ENCODE peak calls at places on chromosome 7, in four cellular contexts. G is heart left ventricle, B is Peyer's patch, S is retinal pigment epithelial cell. L is an unnamed sample.

GRCh38 chr7:93159490-93159889 is 11.3 kb upstream of the SAMD9L start:
- DNase-seq in G (no peak), B (no peak), S (no peak), L (no peak)

GRCh38 chr7:25949672-25950487 is 202.1 kb upstream of the NFE2L3 start:
- DNase-seq in G (peak), B (peak), S (no peak), L (no peak)

GRCh38 chr7:44748948-44749731 is 493 bp downstream of the ZMIZ2 start:
- DNase-seq in G (no peak), B (no peak), S (no peak), L (no peak)

GRCh38 chr7:130189281-130189782 is 15.9 kb downstream of the TMEM209 start:
- DNase-seq in G (no peak), B (no peak), S (no peak), L (no peak)

GRCh38 chr7:82183633-82184032 is 259.9 kb downstream of the CACNA2D1 start:
- DNase-seq in G (no peak), B (no peak), S (no peak), L (peak)

GRCh38 chr7:16695621-16696237 is 49.7 kb downstream of the BZW2 start:
- DNase-seq in G (no peak), B (no peak), S (peak), L (no peak)

GRCh38 chr7:20596653-20597052 is 18.8 kb upstream of the ABCB5 start:
- DNase-seq in G (no peak), B (no peak), S (peak), L (peak)

GRCh38 chr7:151051108-151051507 is 2.8 kb downstream of the ASIC3 start:
- DNase-seq in G (peak), B (peak), S (no peak), L (no peak)

GRCh38 chr7:157429001-157429679 is 92.3 kb downstream of the DNAJB6 start:
- DNase-seq in G (peak), B (no peak), S (peak), L (no peak)

GRCh38 chr7:154353385-154353784 is 301.2 kb downstream of the DPP6 start:
- DNase-seq in G (no peak), B (no peak), S (no peak), L (no peak)

GRCh38 chr7:116782177-116782711 is 80.1 kb upstream of the CAPZA2 start:
- DNase-seq in G (no peak), B (no peak), S (no peak), L (no peak)

GRCh38 chr7:64653721-64654401 is 12.1 kb upstream of the ZNF107 start:
- DNase-seq in G (no peak), B (no peak), S (no peak), L (no peak)

GRCh38 chr7:98922392-98923107 is 44.2 kb downstream of the TRRAP start:
- DNase-seq in G (no peak), B (no peak), S (no peak), L (no peak)

GRCh38 chr7:106915873-106916272 is 50.8 kb downstream of the PIK3CG start:
- DNase-seq in G (no peak), B (no peak), S (no peak), L (no peak)

GRCh38 chr7:33893377-33893776 is 12.0 kb upstream of the BMPER start:
- DNase-seq in G (no peak), B (no peak), S (no peak), L (no peak)

GRCh38 chr7:5701085-5701914 is 80.2 kb downstream of the RNF216 start:
- DNase-seq in G (no peak), B (no peak), S (no peak), L (no peak)

GRCh38 chr7:44738031-44738730 is 10.5 kb upstream of the ZMIZ2 start:
- DNase-seq in G (no peak), B (no peak), S (no peak), L (no peak)

GRCh38 chr7:107479303-107479702 is 9.4 kb downstream of the GPR22 start:
- DNase-seq in G (no peak), B (no peak), S (no peak), L (no peak)

GRCh38 chr7:49001610-49002033 is 77.3 kb downstream of the CDC14C start:
- DNase-seq in G (peak), B (no peak), S (no peak), L (no peak)

GRCh38 chr7:114663502-114663901 is 248.9 kb downstream of the FOXP2 start:
- DNase-seq in G (no peak), B (no peak), S (no peak), L (peak)

GRCh38 chr7:84688671-84689070 is 494.1 kb upstream of the SEMA3A start:
- DNase-seq in G (no peak), B (no peak), S (no peak), L (no peak)

GRCh38 chr7:142669074-142669654 is 80.1 kb upstream of the PRSS1 start:
- DNase-seq in G (no peak), B (no peak), S (no peak), L (no peak)

GRCh38 chr7:3597243-3597642 is 296.2 kb downstream of the SDK1 start:
- DNase-seq in G (no peak), B (no peak), S (no peak), L (no peak)

GRCh38 chr7:67618569-67619543 is 622.2 kb downstream of the TYW1 start:
- DNase-seq in G (peak), B (no peak), S (no peak), L (no peak)

GRCh38 chr7:102415685-102416225 is 17.6 kb upstream of the ORAI2 start:
- DNase-seq in G (no peak), B (no peak), S (no peak), L (no peak)

GRCh38 chr7:21355406-21355874 is 72.4 kb upstream of the SP4 start:
- DNase-seq in G (no peak), B (no peak), S (no peak), L (no peak)

GRCh38 chr7:116173051-116174028 is 37.0 kb upstream of the TES start:
- DNase-seq in G (no peak), B (no peak), S (no peak), L (no peak)

GRCh38 chr7:81691199-81691821 is 78.5 kb downstream of the HGF start:
- DNase-seq in G (no peak), B (no peak), S (no peak), L (no peak)

GRCh38 chr7:144403649-144404061 is at the start of gene NOBOX:
- DNase-seq in G (no peak), B (no peak), S (no peak), L (no peak)

GRCh38 chr7:24825315-24825917 is 68.2 kb upstream of the GSDME start:
- DNase-seq in G (no peak), B (no peak), S (no peak), L (no peak)

GRCh38 chr7:149704507-149704906 is 68.9 kb downstream of the ZNF467 start:
- DNase-seq in G (no peak), B (no peak), S (no peak), L (no peak)

GRCh38 chr7:115840702-115841101 is 189.9 kb downstream of the TFEC start:
- DNase-seq in G (no peak), B (no peak), S (no peak), L (no peak)

GRCh38 chr7:8109196-8110022 is 140.8 kb downstream of the GLCCI1 start:
- DNase-seq in G (no peak), B (no peak), S (peak), L (peak)

GRCh38 chr7:106284516-106285050 is at the start of gene NAMPT:
- DNase-seq in G (peak), B (peak), S (no peak), L (no peak)

GRCh38 chr7:94514140-94514889 is 4.7 kb downstream of the CASD1 start:
- DNase-seq in G (no peak), B (no peak), S (no peak), L (no peak)

GRCh38 chr7:94511763-94512162 is 2.2 kb downstream of the CASD1 start:
- DNase-seq in G (no peak), B (no peak), S (no peak), L (peak)

GRCh38 chr7:94513565-94513860 is 3.9 kb downstream of the CASD1 start:
- DNase-seq in G (no peak), B (no peak), S (no peak), L (no peak)

GRCh38 chr7:94514917-94515316 is 5.3 kb downstream of the CASD1 start:
- DNase-seq in G (no peak), B (no peak), S (no peak), L (no peak)

GRCh38 chr7:94512735-94513564 is 3.3 kb downstream of the CASD1 start:
- DNase-seq in G (no peak), B (no peak), S (no peak), L (no peak)
- H3K4me3 ChIP-seq in G (no peak), B (no peak), S (no peak), L (no peak)

DNA sequence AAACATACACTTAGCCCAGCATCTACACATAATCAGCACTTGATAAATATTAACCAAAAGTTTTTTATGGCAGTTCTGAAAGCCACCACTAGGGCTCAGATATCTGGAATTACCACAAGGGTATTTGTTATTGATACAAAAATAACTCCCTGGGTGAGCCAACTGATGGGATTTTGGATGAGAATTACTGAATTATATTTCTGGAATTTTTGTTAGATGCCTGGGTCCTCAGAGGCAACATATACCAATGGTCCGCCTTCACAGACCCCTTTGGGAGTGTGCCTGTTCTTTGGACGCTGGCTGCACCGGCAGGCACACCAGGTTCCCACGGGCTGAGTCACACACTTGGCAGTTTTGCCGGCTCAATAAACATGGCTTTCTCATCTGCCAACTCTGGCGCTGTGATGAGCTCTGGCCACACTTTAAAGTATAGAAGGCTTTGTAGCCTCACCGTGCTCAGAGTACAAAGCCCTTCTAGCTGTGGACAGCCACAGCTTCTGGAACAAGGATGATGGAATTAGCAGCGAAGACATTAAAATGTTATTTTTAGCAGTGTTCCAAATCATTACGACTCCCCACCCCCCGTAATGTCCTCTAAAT is 24.5 kb upstream of the EEPD1 start:
- DNase-seq in G (peak), B (peak), S (peak), L (peak)
- TF ChIP-seq CTCF in G (peak), B (peak), S (peak), L (peak)

DNA sequence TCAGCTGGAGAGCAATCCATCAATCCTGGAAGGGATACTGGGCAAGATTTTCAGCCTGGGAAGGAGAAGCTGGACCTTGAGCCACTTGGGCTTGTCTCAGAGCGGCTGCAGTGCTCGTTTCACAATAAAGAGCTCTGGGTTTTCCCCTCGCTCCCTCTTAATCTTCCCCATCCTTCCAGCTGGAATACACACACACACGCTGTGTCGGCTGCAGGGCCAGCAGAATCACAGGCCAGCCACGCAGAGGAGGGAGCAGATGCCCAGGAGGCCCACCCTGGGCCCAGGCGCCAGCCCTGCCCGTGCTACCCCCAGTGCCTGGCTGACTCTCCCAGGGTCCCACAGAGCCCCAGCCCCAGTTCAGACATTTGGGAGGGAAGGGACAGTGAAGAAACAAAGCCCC is 255.1 kb downstream of the TNS3 start:
- DNase-seq in G (peak), B (peak), S (no peak), L (no peak)
- H3K4me3 ChIP-seq in G (peak), B (no peak), S (no peak), L (no peak)

GRCh38 chr7:128266891-128267839 is 26.1 kb downstream of the LEP start:
- DNase-seq in G (peak), B (no peak), S (peak), L (peak)
- TF ChIP-seq CTCF in G (no peak), B (no peak), S (peak), L (no peak)

DNA sequence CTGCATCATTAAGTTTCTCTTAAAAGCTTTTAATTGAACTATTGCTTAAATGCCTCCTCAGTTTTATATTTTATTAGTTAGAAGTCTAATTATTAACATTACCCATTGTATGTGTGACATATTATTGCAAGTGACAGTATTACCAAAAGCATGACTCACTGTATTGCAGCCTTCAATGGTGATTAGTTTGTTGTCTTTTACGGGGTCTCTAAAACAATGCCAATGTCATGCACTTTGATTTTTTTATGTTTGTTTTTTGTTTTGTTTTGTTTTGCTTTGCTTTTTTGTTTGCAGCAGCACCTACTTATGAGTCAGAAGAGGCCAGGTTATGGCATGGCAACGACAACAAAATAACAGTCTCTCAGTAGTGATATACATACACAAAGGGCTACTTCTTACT is 293.8 kb upstream of the POM121L12 start:
- DNase-seq in G (no peak), B (no peak), S (no peak), L (peak)
- H3K4me3 ChIP-seq in G (no peak), B (no peak), S (no peak), L (no peak)

L was measured in epithelial cell of proximal tubule.